ENCODE peak calls at places on chromosomes 7 and 10, in nine cellular contexts. One of them, this sample, is unnamed.

GRCh38 chr7:103929808-103930415 is 59.5 kb downstream of the RELN start:
- DNase-seq in naive thymus-derived CD4-positive, alpha-beta T cell: no peak
- DNase-seq in cardiac muscle cell: no peak
- DNase-seq in activated CD4-positive, alpha-beta T cell treated with anti-CD3 and anti-CD28 coated beads, Interleukin-2, amount 10 ng/mL, durations not matched to agents 7 days and 5 days: no peak
- DNase-seq in NCI-H774: no peak
- DNase-seq in ELF-1: no peak
- DNase-seq in A172: no peak
- DNase-seq in amniotic stem cell: no peak
- DNase-seq in T1000: no peak
- DNase-seq in this sample: no peak

GRCh38 chr10:92354587-92354986 is 63.6 kb downstream of the MARCHF5 start:
- DNase-seq in naive thymus-derived CD4-positive, alpha-beta T cell: no peak
- DNase-seq in T1000: no peak
- DNase-seq in A172: no peak
- DNase-seq in ELF-1: no peak
- DNase-seq in activated CD4-positive, alpha-beta T cell treated with anti-CD3 and anti-CD28 coated beads, Interleukin-2, amount 10 ng/mL, durations not matched to agents 7 days and 5 days: no peak
- DNase-seq in NCI-H774: no peak
- DNase-seq in amniotic stem cell: no peak
- DNase-seq in cardiac muscle cell: no peak
- DNase-seq in this sample: no peak

GRCh38 chr7:11513460-11513859 is 318.5 kb downstream of the THSD7A start:
- DNase-seq in NCI-H774: no peak
- DNase-seq in ELF-1: no peak
- DNase-seq in amniotic stem cell: no peak
- DNase-seq in activated CD4-positive, alpha-beta T cell treated with anti-CD3 and anti-CD28 coated beads, Interleukin-2, amount 10 ng/mL, durations not matched to agents 7 days and 5 days: no peak
- DNase-seq in T1000: no peak
- DNase-seq in naive thymus-derived CD4-positive, alpha-beta T cell: no peak
- DNase-seq in A172: no peak
- DNase-seq in cardiac muscle cell: no peak
- DNase-seq in this sample: no peak

GRCh38 chr10:133325392-133325760 is 11.3 kb downstream of the CALY start:
- DNase-seq in NCI-H774: no peak
- DNase-seq in T1000: no peak
- DNase-seq in cardiac muscle cell: peak; percentile 43
- DNase-seq in activated CD4-positive, alpha-beta T cell treated with anti-CD3 and anti-CD28 coated beads, Interleukin-2, amount 10 ng/mL, durations not matched to agents 7 days and 5 days: no peak
- DNase-seq in ELF-1: no peak
- DNase-seq in A172: no peak
- DNase-seq in naive thymus-derived CD4-positive, alpha-beta T cell: peak; percentile 42
- DNase-seq in amniotic stem cell: no peak
- DNase-seq in this sample: no peak

GRCh38 chr10:119705434-119705831 is 20.4 kb upstream of the INPP5F start:
- DNase-seq in naive thymus-derived CD4-positive, alpha-beta T cell: no peak
- DNase-seq in amniotic stem cell: no peak
- DNase-seq in A172: no peak
- DNase-seq in ELF-1: no peak
- DNase-seq in cardiac muscle cell: no peak
- DNase-seq in activated CD4-positive, alpha-beta T cell treated with anti-CD3 and anti-CD28 coated beads, Interleukin-2, amount 10 ng/mL, durations not matched to agents 7 days and 5 days: peak; percentile 25
- DNase-seq in T1000: no peak
- DNase-seq in NCI-H774: no peak
- DNase-seq in this sample: no peak

GRCh38 chr7:43394441-43395130 is 188.3 kb upstream of the STK17A start:
- DNase-seq in cardiac muscle cell: no peak
- DNase-seq in NCI-H774: no peak
- DNase-seq in ELF-1: no peak
- DNase-seq in T1000: peak; percentile 70
- DNase-seq in amniotic stem cell: no peak
- DNase-seq in activated CD4-positive, alpha-beta T cell treated with anti-CD3 and anti-CD28 coated beads, Interleukin-2, amount 10 ng/mL, durations not matched to agents 7 days and 5 days: no peak
- DNase-seq in naive thymus-derived CD4-positive, alpha-beta T cell: no peak
- DNase-seq in A172: peak; percentile 90
- DNase-seq in this sample: no peak

GRCh38 chr10:30284860-30285594 is 64.1 kb downstream of the MTPAP start:
- DNase-seq in naive thymus-derived CD4-positive, alpha-beta T cell: no peak
- DNase-seq in A172: peak; percentile 6
- DNase-seq in amniotic stem cell: no peak
- DNase-seq in activated CD4-positive, alpha-beta T cell treated with anti-CD3 and anti-CD28 coated beads, Interleukin-2, amount 10 ng/mL, durations not matched to agents 7 days and 5 days: no peak
- DNase-seq in NCI-H774: no peak
- DNase-seq in cardiac muscle cell: peak; percentile 15
- DNase-seq in ELF-1: peak; percentile 45
- DNase-seq in T1000: no peak
- DNase-seq in this sample: no peak

GRCh38 chr7:2011266-2012043 is 221.3 kb downstream of the MAD1L1 start:
- DNase-seq in amniotic stem cell: no peak
- DNase-seq in ELF-1: no peak
- DNase-seq in NCI-H774: no peak
- DNase-seq in naive thymus-derived CD4-positive, alpha-beta T cell: no peak
- DNase-seq in activated CD4-positive, alpha-beta T cell treated with anti-CD3 and anti-CD28 coated beads, Interleukin-2, amount 10 ng/mL, durations not matched to agents 7 days and 5 days: no peak
- DNase-seq in cardiac muscle cell: no peak
- DNase-seq in A172: no peak
- DNase-seq in T1000: no peak
- DNase-seq in this sample: no peak

GRCh38 chr10:68900427-68901105 is 549 bp upstream of the DDX50 start:
- DNase-seq in cardiac muscle cell: no peak
- DNase-seq in naive thymus-derived CD4-positive, alpha-beta T cell: no peak
- DNase-seq in amniotic stem cell: peak; percentile 58
- DNase-seq in activated CD4-positive, alpha-beta T cell treated with anti-CD3 and anti-CD28 coated beads, Interleukin-2, amount 10 ng/mL, durations not matched to agents 7 days and 5 days: no peak
- DNase-seq in T1000: no peak
- DNase-seq in A172: no peak
- DNase-seq in ELF-1: no peak
- DNase-seq in NCI-H774: peak; percentile 81
- DNase-seq in this sample: no peak

GRCh38 chr10:80260295-80261243 is 28.9 kb downstream of the MAT1A start:
- DNase-seq in amniotic stem cell: no peak
- DNase-seq in A172: peak; percentile 29
- DNase-seq in naive thymus-derived CD4-positive, alpha-beta T cell: peak; percentile 10
- DNase-seq in NCI-H774: peak; percentile 8
- DNase-seq in cardiac muscle cell: peak; percentile 49
- DNase-seq in ELF-1: no peak
- DNase-seq in activated CD4-positive, alpha-beta T cell treated with anti-CD3 and anti-CD28 coated beads, Interleukin-2, amount 10 ng/mL, durations not matched to agents 7 days and 5 days: peak; percentile 48
- DNase-seq in T1000: peak; percentile 26
- DNase-seq in this sample: peak; percentile 6

GRCh38 chr10:78578929-78579328 is 489.8 kb upstream of the ZMIZ1 start:
- DNase-seq in cardiac muscle cell: no peak
- DNase-seq in activated CD4-positive, alpha-beta T cell treated with anti-CD3 and anti-CD28 coated beads, Interleukin-2, amount 10 ng/mL, durations not matched to agents 7 days and 5 days: no peak
- DNase-seq in NCI-H774: no peak
- DNase-seq in amniotic stem cell: no peak
- DNase-seq in ELF-1: no peak
- DNase-seq in T1000: no peak
- DNase-seq in A172: peak; percentile 51
- DNase-seq in naive thymus-derived CD4-positive, alpha-beta T cell: no peak
- DNase-seq in this sample: no peak

This sample was measured in NCI-H2227 treated with DMSO at 0.1 percent for 48 hours.